ENCODE peak calls at places on chromosomes 2 and 18, in nine cellular contexts. C, X, S, Q, F, E, K, U and D are unnamed samples.

GRCh38 chr18:3485153-3486149 is 35.5 kb downstream of the TGIF1 start:
- DNase-seq in E (no peak), Q (no peak), S (no peak), X (no peak), F (no peak), K (peak; percentile 24), U (no peak), C (no peak), D (no peak)

GRCh38 chr2:237475704-237476107 is 11.3 kb upstream of the MLPH start:
- DNase-seq in K (peak; percentile 83), X (no peak), E (no peak), C (no peak), S (peak; percentile 65), F (peak; percentile 73), Q (peak; percentile 60), U (no peak), D (no peak)

GRCh38 chr2:39642054-39642742 is 23.5 kb upstream of the TMEM178A start:
- DNase-seq in U (no peak), X (no peak), S (no peak), F (peak; percentile 84), Q (peak; percentile 91), C (no peak), K (peak; percentile 93), E (no peak), D (no peak)

GRCh38 chr2:102194609-102195268 is 7.9 kb downstream of the IL1RL2 start:
- DNase-seq in X (no peak), Q (no peak), K (no peak), S (no peak), C (no peak), E (no peak), U (no peak), F (no peak), D (no peak)

GRCh38 chr18:51211552-51211951 is 14.1 kb upstream of the MEX3C start:
- DNase-seq in F (peak; percentile 97), U (peak; percentile 33), Q (peak; percentile 59), S (no peak), E (no peak), C (no peak), X (no peak), K (peak; percentile 94), D (no peak)

GRCh38 chr2:239634769-239635168 is 233.9 kb upstream of the HDAC4 start:
- DNase-seq in X (no peak), U (no peak), S (no peak), E (no peak), C (no peak), Q (no peak), K (no peak), F (no peak), D (no peak)

GRCh38 chr2:191938779-191939178 is 91.9 kb upstream of the CAVIN2 start:
- DNase-seq in S (no peak), E (no peak), X (no peak), K (no peak), U (no peak), F (no peak), Q (no peak), C (no peak), D (no peak)

GRCh38 chr2:25215232-25215631 is 46.9 kb upstream of the POMC start:
- DNase-seq in U (no peak), X (no peak), E (no peak), K (no peak), F (no peak), Q (no peak), S (no peak), C (no peak), D (no peak)

GRCh38 chr18:63445067-63445466 is 22.8 kb upstream of the VPS4B start:
- DNase-seq in F (no peak), E (no peak), U (no peak), K (no peak), S (no peak), C (no peak), X (no peak), Q (no peak), D (no peak)

GRCh38 chr18:63446266-63446665 is 24.0 kb upstream of the VPS4B start:
- DNase-seq in F (no peak), C (no peak), U (no peak), K (no peak), E (no peak), S (no peak), Q (no peak), X (no peak), D (no peak)

GRCh38 chr18:63444567-63444966 is 22.3 kb upstream of the VPS4B start:
- DNase-seq in K (no peak), C (no peak), X (no peak), E (no peak), S (no peak), Q (peak; percentile 72), U (no peak), F (peak; percentile 75), D (no peak)

GRCh38 chr18:63440897-63441296 is 18.6 kb upstream of the VPS4B start:
- DNase-seq in K (no peak), F (no peak), C (no peak), Q (no peak), E (no peak), X (no peak), U (no peak), S (no peak), D (no peak)

GRCh38 chr18:63443820-63444219 is 21.5 kb upstream of the VPS4B start:
- DNase-seq in F (no peak), K (no peak), C (no peak), S (no peak), Q (no peak), X (no peak), E (no peak), U (no peak), D (no peak)
- TF ChIP-seq CTCF in F (no peak), K (no peak), C (no peak), S (no peak), Q (no peak), X (no peak), E (no peak), U (no peak), D (no peak)

GRCh38 chr18:61929881-61930640 is 37.3 kb upstream of the RNF152 start:
- DNase-seq in K (no peak), U (no peak), X (no peak), S (no peak), Q (no peak), F (no peak), E (no peak), C (no peak), D (no peak)
- H3K4me3 ChIP-seq in K (no peak overlapping the region), U (no peak overlapping the region), X (no peak overlapping the region), S (no peak overlapping the region), Q (no peak overlapping the region), F (no peak overlapping the region), E (no peak overlapping the region), C (no peak overlapping the region), D (no peak overlapping the region)

DNA sequence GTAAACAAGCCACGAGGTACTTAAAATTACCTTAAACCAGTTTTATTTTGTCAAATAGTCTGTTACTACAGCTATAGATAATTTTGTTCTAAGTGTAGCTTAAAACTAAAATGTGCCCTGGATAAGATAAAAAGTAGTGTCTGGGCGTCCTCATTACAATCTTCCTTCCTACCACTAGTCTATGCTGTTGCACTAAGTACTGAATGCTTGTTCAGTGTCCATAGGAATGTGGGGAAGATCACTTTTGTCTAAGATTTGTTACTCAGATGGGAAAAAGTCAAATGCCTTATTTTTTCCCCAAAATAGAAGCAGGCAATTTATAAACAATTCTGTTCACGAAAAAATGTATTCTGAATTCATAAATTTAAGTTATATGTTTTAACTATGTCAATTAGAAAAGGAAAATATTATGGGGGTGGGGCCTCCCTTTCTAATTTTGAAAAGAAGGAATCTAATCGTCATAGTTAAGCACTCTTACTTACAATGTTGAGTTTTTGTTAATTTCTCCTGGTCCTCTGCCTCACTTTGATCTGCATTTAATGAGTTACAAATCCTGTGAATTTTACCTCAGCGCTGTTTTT is 140.4 kb upstream of the VRK2 start:
- DNase-seq in F (peak; percentile 76), Q (peak; percentile 69), S (peak; percentile 77), K (peak; percentile 48), C (no peak), U (no peak), E (no peak), X (no peak), D (no peak)
- H3K4me1 ChIP-seq in F (no peaks in the 10 kb centered on the region), Q (no peaks in the 10 kb centered on the region), S (peaks cover 4% of the 10 kb centered on the region), K (no peaks in the 10 kb centered on the region), C (no peaks in the 10 kb centered on the region), U (no peaks in the 10 kb centered on the region), E (no peaks in the 10 kb centered on the region), X (no peaks in the 10 kb centered on the region), D (no peaks in the 10 kb centered on the region)

DNA sequence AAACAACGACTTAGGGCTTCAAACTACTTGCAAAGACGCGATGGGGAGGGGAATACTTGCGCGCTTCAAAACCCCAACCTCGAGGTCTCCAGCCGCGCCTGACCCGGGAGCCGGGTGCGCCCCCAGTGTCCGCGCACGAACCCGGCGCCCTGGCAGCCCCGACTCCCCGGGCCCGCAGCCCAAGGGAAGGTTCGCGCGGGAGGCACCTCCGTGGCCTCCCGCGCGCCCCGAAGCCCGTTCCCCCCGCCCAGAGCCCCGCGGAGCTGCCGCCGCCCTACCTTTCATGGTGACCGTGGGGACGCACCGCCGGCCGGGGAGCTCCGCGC is 308 bp downstream of the COLEC12 start:
- DNase-seq in K (no peak), E (no peak), U (no peak), Q (no peak), S (no peak), X (no peak), C (no peak), F (peak; percentile 63), D (no peak)
- TF ChIP-seq CTCF in K (no peak), E (no peak), U (peak; percentile 25), Q (no peak), S (no peak), X (peak; percentile 9), C (no peak), F (peak; percentile 26), D (no peak)

GRCh38 chr2:179233626-179234430 is 30.8 kb downstream of the SESTD1 start:
- DNase-seq in Q (no peak), S (no peak), U (no peak), F (no peak), C (no peak), E (no peak), X (no peak), K (no peak), D (no peak)
- H3K4me3 ChIP-seq in Q (no peak overlapping the region), S (no peak overlapping the region), U (no peak overlapping the region), F (no peak overlapping the region), C (no peak overlapping the region), E (no peak overlapping the region), X (no peak overlapping the region), K (no peak overlapping the region), D (no peak overlapping the region)